ENCODE peak calls at places on chromosomes 1 and 21, in six cellular contexts. One of them, this sample, is unnamed.
A peak's percentile ranks its signal among the peaks of the same experiment; 100 is the strongest.

GRCh38 chr1:44029260-44029910 is 1.9 kb downstream of the SLC6A9 start:
- DNase-seq in T-cell: no peak
- DNase-seq in kidney glomerular epithelial cell: no peak
- DNase-seq in fibroblast of the conjunctiva: no peak
- DNase-seq in NCI-H1105 treated with DMSO at 0.1 percent for 48 hours: peak; percentile 63
- DNase-seq in NCI-H345: peak; percentile 62
- DNase-seq in this sample: no peak

GRCh38 chr1:74811421-74812179 is 78.6 kb downstream of the TYW3 start:
- DNase-seq in T-cell: no peak
- DNase-seq in kidney glomerular epithelial cell: no peak
- DNase-seq in fibroblast of the conjunctiva: no peak
- DNase-seq in NCI-H1105 treated with DMSO at 0.1 percent for 48 hours: no peak
- DNase-seq in NCI-H345: peak; percentile 45
- DNase-seq in this sample: no peak

GRCh38 chr1:68449901-68450300 is at the start of gene RPE65:
- DNase-seq in T-cell: no peak
- DNase-seq in kidney glomerular epithelial cell: no peak
- DNase-seq in fibroblast of the conjunctiva: no peak
- DNase-seq in NCI-H1105 treated with DMSO at 0.1 percent for 48 hours: peak; percentile 22
- DNase-seq in NCI-H345: no peak
- DNase-seq in this sample: no peak

GRCh38 chr1:79375352-79375751 is 368.8 kb upstream of the ADGRL4 start:
- DNase-seq in T-cell: no peak
- DNase-seq in kidney glomerular epithelial cell: no peak
- DNase-seq in fibroblast of the conjunctiva: no peak
- DNase-seq in NCI-H1105 treated with DMSO at 0.1 percent for 48 hours: no peak
- DNase-seq in NCI-H345: no peak
- DNase-seq in this sample: no peak

GRCh38 chr1:67570473-67571143 is 114.4 kb upstream of the GADD45A start:
- DNase-seq in T-cell: no peak
- DNase-seq in kidney glomerular epithelial cell: peak; percentile 99
- DNase-seq in fibroblast of the conjunctiva: peak; percentile 40
- DNase-seq in NCI-H1105 treated with DMSO at 0.1 percent for 48 hours: no peak
- DNase-seq in NCI-H345: no peak
- DNase-seq in this sample: no peak

GRCh38 chr21:45363921-45364463 is 41.0 kb upstream of the COL18A1 start:
- DNase-seq in T-cell: no peak
- DNase-seq in kidney glomerular epithelial cell: peak; percentile 98
- DNase-seq in fibroblast of the conjunctiva: peak; percentile 95
- DNase-seq in NCI-H1105 treated with DMSO at 0.1 percent for 48 hours: no peak
- DNase-seq in NCI-H345: no peak
- DNase-seq in this sample: no peak

GRCh38 chr1:162840256-162840839 is 20.6 kb downstream of the CCDC190 start:
- DNase-seq in T-cell: no peak
- DNase-seq in kidney glomerular epithelial cell: no peak
- DNase-seq in fibroblast of the conjunctiva: no peak
- DNase-seq in NCI-H1105 treated with DMSO at 0.1 percent for 48 hours: no peak
- DNase-seq in NCI-H345: no peak
- DNase-seq in this sample: no peak

GRCh38 chr1:184272178-184272866 is 114.5 kb upstream of the C1orf21 start:
- DNase-seq in T-cell: no peak
- DNase-seq in kidney glomerular epithelial cell: peak; percentile 55
- DNase-seq in fibroblast of the conjunctiva: no peak
- DNase-seq in NCI-H1105 treated with DMSO at 0.1 percent for 48 hours: no peak
- DNase-seq in NCI-H345: no peak
- DNase-seq in this sample: no peak

GRCh38 chr1:182149411-182149965 is 88.0 kb upstream of the ZNF648 start:
- DNase-seq in T-cell: no peak
- DNase-seq in kidney glomerular epithelial cell: peak; percentile 48
- DNase-seq in fibroblast of the conjunctiva: peak; percentile 24
- DNase-seq in NCI-H1105 treated with DMSO at 0.1 percent for 48 hours: no peak
- DNase-seq in NCI-H345: no peak
- DNase-seq in this sample: no peak

GRCh38 chr1:228164561-228165371 is 838 bp upstream of the IBA57 start:
- DNase-seq in T-cell: no peak
- DNase-seq in kidney glomerular epithelial cell: no peak
- DNase-seq in fibroblast of the conjunctiva: no peak
- DNase-seq in NCI-H1105 treated with DMSO at 0.1 percent for 48 hours: no peak
- DNase-seq in NCI-H345: no peak
- DNase-seq in this sample: no peak

GRCh38 chr1:211648336-211648735 is 27.1 kb downstream of the NEK2 start:
- DNase-seq in T-cell: no peak
- DNase-seq in kidney glomerular epithelial cell: peak; percentile 35
- DNase-seq in fibroblast of the conjunctiva: no peak
- DNase-seq in NCI-H1105 treated with DMSO at 0.1 percent for 48 hours: no peak
- DNase-seq in NCI-H345: no peak
- DNase-seq in this sample: no peak

GRCh38 chr1:74971982-74972381 is 162.2 kb upstream of the LHX8 start:
- DNase-seq in T-cell: no peak
- DNase-seq in kidney glomerular epithelial cell: no peak
- DNase-seq in fibroblast of the conjunctiva: no peak
- DNase-seq in NCI-H1105 treated with DMSO at 0.1 percent for 48 hours: no peak
- DNase-seq in NCI-H345: no peak
- DNase-seq in this sample: no peak

GRCh38 chr1:151062738-151063371 is 2.7 kb downstream of the MLLT11 start:
- DNase-seq in T-cell: no peak
- DNase-seq in kidney glomerular epithelial cell: peak; percentile 51
- DNase-seq in fibroblast of the conjunctiva: peak; percentile 66
- DNase-seq in NCI-H1105 treated with DMSO at 0.1 percent for 48 hours: no peak
- DNase-seq in NCI-H345: no peak
- DNase-seq in this sample: no peak

GRCh38 chr1:94039514-94039870 is 81.5 kb downstream of the ABCA4 start:
- DNase-seq in T-cell: peak; percentile 7
- DNase-seq in kidney glomerular epithelial cell: peak; percentile 78
- DNase-seq in fibroblast of the conjunctiva: peak; percentile 55
- DNase-seq in NCI-H1105 treated with DMSO at 0.1 percent for 48 hours: peak; percentile 48
- DNase-seq in NCI-H345: peak; percentile 56
- DNase-seq in this sample: peak; percentile 60

GRCh38 chr1:189654906-189655305 is 822.8 kb downstream of the BRINP3 start:
- DNase-seq in T-cell: no peak
- DNase-seq in kidney glomerular epithelial cell: no peak
- DNase-seq in fibroblast of the conjunctiva: peak; percentile 9
- DNase-seq in NCI-H1105 treated with DMSO at 0.1 percent for 48 hours: no peak
- DNase-seq in NCI-H345: no peak
- DNase-seq in this sample: no peak

GRCh38 chr1:3986686-3987218 is 86.7 kb upstream of the C1orf174 start:
- DNase-seq in T-cell: no peak
- DNase-seq in kidney glomerular epithelial cell: no peak
- DNase-seq in fibroblast of the conjunctiva: no peak
- DNase-seq in NCI-H1105 treated with DMSO at 0.1 percent for 48 hours: no peak
- DNase-seq in NCI-H345: no peak
- DNase-seq in this sample: no peak

GRCh38 chr21:14259669-14260458 is 43.9 kb downstream of the RBM11 start:
- DNase-seq in T-cell: no peak
- DNase-seq in kidney glomerular epithelial cell: peak; percentile 71
- DNase-seq in fibroblast of the conjunctiva: peak; percentile 34
- DNase-seq in NCI-H1105 treated with DMSO at 0.1 percent for 48 hours: peak; percentile 78
- DNase-seq in NCI-H345: peak; percentile 45
- DNase-seq in this sample: peak; percentile 21

GRCh38 chr1:1846386-1846918 is 44.4 kb downstream of the GNB1 start:
- DNase-seq in T-cell: no peak
- DNase-seq in kidney glomerular epithelial cell: no peak
- DNase-seq in fibroblast of the conjunctiva: no peak
- DNase-seq in NCI-H1105 treated with DMSO at 0.1 percent for 48 hours: no peak
- DNase-seq in NCI-H345: no peak
- DNase-seq in this sample: no peak

GRCh38 chr1:91871994-91872393 is 14.0 kb downstream of the TGFBR3 start:
- DNase-seq in T-cell: no peak
- DNase-seq in kidney glomerular epithelial cell: no peak
- DNase-seq in fibroblast of the conjunctiva: no peak
- DNase-seq in NCI-H1105 treated with DMSO at 0.1 percent for 48 hours: no peak
- DNase-seq in NCI-H345: no peak
- DNase-seq in this sample: no peak

GRCh38 chr1:175332515-175332914 is 139.9 kb upstream of the KIAA0040 start:
- DNase-seq in T-cell: no peak
- DNase-seq in kidney glomerular epithelial cell: no peak
- DNase-seq in fibroblast of the conjunctiva: no peak
- DNase-seq in NCI-H1105 treated with DMSO at 0.1 percent for 48 hours: no peak
- DNase-seq in NCI-H345: no peak
- DNase-seq in this sample: no peak

GRCh38 chr1:22575532-22576147 is 12.4 kb downstream of the EPHA8 start:
- DNase-seq in T-cell: no peak
- DNase-seq in kidney glomerular epithelial cell: no peak
- DNase-seq in fibroblast of the conjunctiva: no peak
- DNase-seq in NCI-H1105 treated with DMSO at 0.1 percent for 48 hours: no peak
- DNase-seq in NCI-H345: no peak
- DNase-seq in this sample: no peak

GRCh38 chr1:232868793-232869491 is 63.7 kb downstream of the MAP10 start:
- DNase-seq in T-cell: no peak
- DNase-seq in kidney glomerular epithelial cell: peak; percentile 91
- DNase-seq in fibroblast of the conjunctiva: peak; percentile 81
- DNase-seq in NCI-H1105 treated with DMSO at 0.1 percent for 48 hours: peak; percentile 29
- DNase-seq in NCI-H345: peak; percentile 54
- DNase-seq in this sample: peak; percentile 81

GRCh38 chr1:100265562-100265930 is 470 bp upstream of the RTCA start:
- DNase-seq in T-cell: no peak
- DNase-seq in kidney glomerular epithelial cell: peak; percentile 53
- DNase-seq in fibroblast of the conjunctiva: no peak
- DNase-seq in NCI-H1105 treated with DMSO at 0.1 percent for 48 hours: peak; percentile 33
- DNase-seq in NCI-H345: no peak
- DNase-seq in this sample: no peak

GRCh38 chr1:198042168-198042567 is 114.6 kb upstream of the NEK7 start:
- DNase-seq in T-cell: no peak
- DNase-seq in kidney glomerular epithelial cell: peak; percentile 5
- DNase-seq in fibroblast of the conjunctiva: no peak
- DNase-seq in NCI-H1105 treated with DMSO at 0.1 percent for 48 hours: no peak
- DNase-seq in NCI-H345: no peak
- DNase-seq in this sample: no peak

GRCh38 chr1:102799496-102799895 is 308.8 kb downstream of the COL11A1 start:
- DNase-seq in T-cell: no peak
- DNase-seq in kidney glomerular epithelial cell: no peak
- DNase-seq in fibroblast of the conjunctiva: no peak
- DNase-seq in NCI-H1105 treated with DMSO at 0.1 percent for 48 hours: no peak
- DNase-seq in NCI-H345: no peak
- DNase-seq in this sample: no peak

GRCh38 chr1:11825131-11825530 is 19.1 kb downstream of the CLCN6 start:
- DNase-seq in T-cell: no peak
- DNase-seq in kidney glomerular epithelial cell: no peak
- DNase-seq in fibroblast of the conjunctiva: no peak
- DNase-seq in NCI-H1105 treated with DMSO at 0.1 percent for 48 hours: no peak
- DNase-seq in NCI-H345: no peak
- DNase-seq in this sample: no peak